ENCODE peak calls at places on chromosomes 5 and 9, in nine cellular contexts. H is stimulated activated CD4-positive, alpha-beta T cell treated with anti-CD3 and anti-CD28 coated beads, Interleukin-1b, Interleukin-23, amount 100 ng/mL, for 4 hours; P is A172; B is fibroblast of gingiva; W is activated T-cell treated with anti-CD3 and anti-CD28 coated beads, Interleukin-2, amount 50 U/mL, for 48 hours; K is caudate nucleus; N is T-cell; J is Daoy; S is CD4-positive, alpha-beta T cell. V is an unnamed sample.

GRCh38 chr5:96483878-96484277 is 50.8 kb upstream of the PCSK1 start:
- DNase-seq in S (no peak), J (peak), W (no peak), P (peak), N (no peak), B (no peak), H (no peak), K (no peak), V (peak)

GRCh38 chr9:116175616-116176015 is 22.0 kb downstream of the PAPPA start:
- DNase-seq in S (no peak), B (no peak), H (no peak), P (no peak), K (no peak), N (no peak), W (no peak), J (peak), V (no peak)

GRCh38 chr5:136249678-136250266 is 56.8 kb upstream of the SMIM32 start:
- DNase-seq in B (peak), P (peak), H (no peak), J (peak), S (no peak), W (no peak), K (peak), N (no peak), V (peak)

GRCh38 chr5:31469886-31470285 is 62.0 kb downstream of the DROSHA start:
- DNase-seq in P (no peak), N (no peak), S (no peak), J (no peak), W (no peak), K (no peak), B (peak), H (no peak), V (no peak)

GRCh38 chr5:35158627-35159369 is 71.5 kb downstream of the PRLR start:
- DNase-seq in P (no peak), B (no peak), S (no peak), W (no peak), N (no peak), K (no peak), J (no peak), H (no peak), V (no peak)

GRCh38 chr9:34744295-34745221 is 34.6 kb upstream of the CCL21 start:
- DNase-seq in H (no peak), J (peak), K (no peak), P (peak), W (no peak), S (no peak), B (no peak), N (no peak), V (no peak)

GRCh38 chr9:85228111-85228855 is 513.5 kb downstream of the AGTPBP1 start:
- DNase-seq in J (no peak), S (no peak), K (no peak), H (no peak), P (no peak), N (no peak), W (no peak), B (peak), V (no peak)

GRCh38 chr5:53557386-53557785 is 3.1 kb upstream of the NDUFS4 start:
- DNase-seq in K (no peak), H (no peak), J (peak), B (no peak), S (no peak), N (no peak), P (peak), W (no peak), V (no peak)

GRCh38 chr9:90611568-90611967 is 31.1 kb downstream of the DIRAS2 start:
- DNase-seq in P (no peak), B (no peak), H (no peak), J (no peak), S (no peak), K (no peak), N (no peak), W (no peak), V (no peak)

GRCh38 chr5:93433422-93433821 is 147.6 kb downstream of the NR2F1-AS1 start:
- DNase-seq in P (peak), W (no peak), S (no peak), K (no peak), H (no peak), B (peak), J (no peak), N (no peak), V (no peak)

GRCh38 chr5:124332273-124332672 is 414.2 kb downstream of the ZNF608 start:
- DNase-seq in K (no peak), J (no peak), P (no peak), H (no peak), W (no peak), N (no peak), B (no peak), S (no peak), V (no peak)

GRCh38 chr5:91132552-91132951 is 250.6 kb downstream of the ARRDC3 start:
- DNase-seq in H (no peak), J (peak), N (no peak), K (no peak), S (no peak), B (no peak), P (no peak), W (no peak), V (no peak)

GRCh38 chr5:141677415-141677814 is 4.6 kb downstream of the ARAP3 start:
- DNase-seq in B (no peak), J (no peak), H (no peak), P (no peak), W (peak), S (no peak), N (no peak), K (no peak), V (no peak)

GRCh38 chr9:133930046-133931015 is 61.8 kb downstream of the VAV2 start:
- DNase-seq in S (no peak), B (no peak), P (no peak), K (no peak), H (no peak), N (no peak), W (no peak), J (no peak), V (no peak)

GRCh38 chr5:136781464-136781863 is 416.1 kb upstream of the TRPC7 start:
- DNase-seq in K (no peak), N (no peak), B (peak), S (no peak), W (no peak), H (no peak), P (peak), J (peak), V (no peak)

GRCh38 chr9:108934323-108934885 is at the start of gene ABITRAM:
- DNase-seq in W (no peak), J (peak), B (peak), S (peak), H (peak), P (no peak), K (peak), N (peak), V (no peak)

GRCh38 chr9:113901196-113901818 is 25.2 kb downstream of the ZNF618 start:
- DNase-seq in J (no peak), S (no peak), K (no peak), H (no peak), P (no peak), B (peak), N (no peak), W (no peak), V (no peak)

GRCh38 chr5:1505506-1506241 is 18.1 kb downstream of the LPCAT1 start:
- DNase-seq in P (no peak), J (no peak), B (no peak), W (no peak), N (no peak), K (no peak), S (no peak), H (no peak), V (no peak)

GRCh38 chr9:18721267-18722079 is 247.5 kb downstream of the ADAMTSL1 start:
- DNase-seq in W (no peak), S (no peak), B (peak), J (no peak), N (no peak), K (no peak), P (no peak), H (no peak), V (no peak)

GRCh38 chr5:124735169-124735858 is 11.1 kb downstream of the ZNF608 start:
- DNase-seq in N (no peak), B (peak), S (no peak), J (no peak), K (no peak), W (no peak), P (no peak), H (no peak), V (peak)

GRCh38 chr5:151925396-151925750 is 722 bp upstream of the GLRA1 start:
- DNase-seq in K (no peak), H (no peak), P (no peak), W (no peak), B (no peak), S (no peak), J (no peak), N (no peak), V (no peak)

GRCh38 chr5:128913551-128913950 is 51.7 kb upstream of the SLC27A6 start:
- DNase-seq in H (no peak), P (no peak), S (no peak), W (no peak), N (no peak), J (no peak), B (no peak), K (no peak), V (no peak)

GRCh38 chr5:111320953-111321352 is 96.8 kb downstream of the CAMK4 start:
- DNase-seq in N (no peak), K (no peak), P (no peak), S (no peak), J (no peak), B (no peak), H (no peak), W (no peak), V (no peak)

GRCh38 chr9:109968702-109969450 is 188.9 kb downstream of the PALM2AKAP2 start:
- DNase-seq in K (no peak), H (no peak), J (peak), N (no peak), S (no peak), B (peak), W (no peak), P (peak), V (no peak)

GRCh38 chr9:134181648-134182034 is 17.3 kb upstream of the RNU6ATAC start:
- DNase-seq in H (no peak), J (no peak), W (no peak), B (no peak), P (no peak), S (no peak), K (no peak), N (no peak), V (no peak)

V was measured in SK-N-MC.